ENCODE peak calls at places on chromosomes 7 and 10, in seven cellular contexts. X is dorsolateral prefrontal cortex, S is breast epithelium, R is fibroblast of lung, C is AG10803, E is lung, A is kidney epithelial cell. L is an unnamed sample.
A peak's percentile ranks its signal among the peaks of the same experiment; 100 is the strongest.

GRCh38 chr7:34034728-34035127 is 129.4 kb downstream of the BMPER start:
- DNase-seq in A (no peak), R (no peak), S (no peak), X (no peak), C (no peak), E (no peak), L (peak; percentile 81)

GRCh38 chr10:58177362-58177947 is 90.2 kb downstream of the IPMK start:
- DNase-seq in X (no peak), R (peak; percentile 64), C (peak; percentile 53), E (no peak), A (no peak), S (no peak), L (peak; percentile 40)

GRCh38 chr7:13099197-13099795 is 411.9 kb downstream of the ARL4A start:
- DNase-seq in C (no peak), S (no peak), X (no peak), R (no peak), A (peak; percentile 21), E (no peak), L (peak; percentile 91)

GRCh38 chr10:28637346-28637745 is 40.0 kb upstream of the BAMBI start:
- DNase-seq in S (no peak), R (no peak), C (no peak), X (no peak), A (no peak), E (no peak), L (no peak)

GRCh38 chr10:71905164-71905563 is 54.1 kb upstream of the PSAP start:
- DNase-seq in S (no peak), A (no peak), E (no peak), C (no peak), X (no peak), R (no peak), L (no peak)

GRCh38 chr10:11684717-11685645 is 57.2 kb upstream of the ECHDC3 start:
- DNase-seq in R (peak; percentile 80), C (peak; percentile 92), X (peak; percentile 37), A (peak; percentile 86), S (peak; percentile 90), E (peak; percentile 73), L (peak; percentile 93)

GRCh38 chr10:19488592-19489280 is 327.5 kb upstream of the PLXDC2 start:
- DNase-seq in X (no peak), A (no peak), R (peak; percentile 33), C (peak; percentile 4), E (peak; percentile 36), S (no peak), L (peak; percentile 4)

GRCh38 chr7:108382932-108383331 is 73.3 kb downstream of the NRCAM start:
- DNase-seq in S (no peak), E (no peak), A (no peak), X (no peak), R (no peak), C (no peak), L (no peak)

GRCh38 chr7:100723732-100724275 is 3.5 kb downstream of the EPO start:
- DNase-seq in R (no peak), S (no peak), E (no peak), A (no peak), C (no peak), X (no peak), L (no peak)

GRCh38 chr10:100020161-100020882 is 10.6 kb upstream of the DNMBP start:
- DNase-seq in E (no peak), C (no peak), A (no peak), S (no peak), R (no peak), X (no peak), L (no peak)

GRCh38 chr10:70324951-70325781 is 41.4 kb upstream of the NPFFR1 start:
- DNase-seq in A (no peak), S (no peak), E (no peak), X (no peak), C (no peak), R (no peak), L (peak; percentile 18)

GRCh38 chr10:103139803-103140202 is 53.3 kb downstream of the NT5C2 start:
- DNase-seq in X (no peak), S (no peak), E (no peak), A (no peak), R (no peak), C (no peak), L (peak; percentile 20)

GRCh38 chr10:103144086-103144485 is 49.0 kb downstream of the NT5C2 start:
- DNase-seq in X (no peak), A (no peak), C (no peak), S (no peak), R (no peak), E (no peak), L (no peak)

GRCh38 chr10:103145046-103145445 is 48.0 kb downstream of the NT5C2 start:
- DNase-seq in S (no peak), E (no peak), C (peak; percentile 67), X (no peak), A (no peak), R (peak; percentile 71), L (no peak)

GRCh38 chr10:103141950-103142349 is 51.1 kb downstream of the NT5C2 start:
- DNase-seq in R (no peak), S (no peak), E (no peak), A (no peak), C (no peak), X (no peak), L (no peak)

GRCh38 chr10:103140469-103140868 is 52.6 kb downstream of the NT5C2 start:
- DNase-seq in A (no peak), X (no peak), C (no peak), R (no peak), S (no peak), E (no peak), L (no peak)
- TF ChIP-seq CTCF in A (no peak), X (no peak), C (no peak), R (no peak), S (no peak), E (no peak), L (no peak)

GRCh38 chr7:155344618-155345433 is 47.1 kb downstream of the INSIG1 start:
- DNase-seq in C (peak; percentile 43), A (peak; percentile 10), R (peak; percentile 69), E (peak; percentile 79), S (peak; percentile 55), X (peak; percentile 85), L (peak; percentile 41)
- H3K4me3 ChIP-seq in C (peak overlapping the region; percentile 33), A (peak overlapping the region; percentile 7), R (peak overlapping the region; percentile 40), E (no peak overlapping the region), S (peak overlapping the region; percentile 47), X (peak overlapping the region; percentile 56), L (no peak overlapping the region)

DNA sequence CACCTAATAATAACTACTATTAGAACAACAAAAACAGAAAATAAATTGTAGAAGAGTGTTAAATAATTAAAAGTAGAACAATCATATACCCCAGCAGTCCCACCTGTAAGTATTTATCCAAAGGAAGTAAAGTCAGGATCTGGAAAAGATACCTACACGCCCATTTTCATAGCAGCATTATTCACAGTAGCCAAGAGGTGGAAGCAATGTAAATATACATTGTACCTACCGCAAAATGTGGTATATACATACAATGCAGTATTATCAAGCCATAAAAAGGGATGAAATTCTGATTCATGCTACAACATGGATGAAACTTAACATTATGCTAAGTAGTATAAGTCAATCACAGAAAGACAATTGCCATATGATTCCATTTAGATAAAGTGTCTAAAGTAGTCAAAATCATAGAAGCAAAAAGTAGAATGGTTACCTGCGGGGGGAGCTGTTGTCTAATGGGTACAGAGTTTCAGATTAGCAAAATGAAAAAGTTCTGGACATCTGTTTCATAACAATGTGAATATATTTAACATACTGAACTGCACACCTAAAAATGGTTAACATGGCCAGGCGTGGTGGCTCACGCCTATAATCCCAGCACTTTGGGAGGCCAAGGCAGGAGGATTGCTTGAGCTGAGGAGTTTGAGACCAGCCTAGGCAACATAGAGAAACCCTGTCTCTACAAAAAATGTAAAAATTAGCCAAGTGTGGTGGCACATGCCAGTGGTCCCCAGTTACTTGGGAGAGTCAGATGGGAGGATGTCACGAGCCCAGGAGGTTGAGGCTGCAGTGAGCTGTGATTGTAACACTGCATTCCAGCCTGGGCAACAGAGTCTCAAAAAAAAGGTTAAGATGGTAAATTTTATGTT is 6.0 kb upstream of the TMED4 start:
- DNase-seq in X (no peak), S (no peak), E (peak; percentile 46), C (peak; percentile 67), R (peak; percentile 77), A (no peak), L (peak; percentile 67)
- TF ChIP-seq CTCF in X (peak; percentile 52), S (no peak), E (peak; percentile 50), C (peak; percentile 74), R (peak; percentile 63), A (peak; percentile 53), L (peak; percentile 64)

GRCh38 chr7:184768-185264 is 7.6 kb upstream of the FAM20C start:
- DNase-seq in E (no peak), C (peak; percentile 66), X (no peak), S (no peak), A (no peak), R (peak; percentile 20), L (no peak)

GRCh38 chr7:188727-189500 is 3.5 kb upstream of the FAM20C start:
- DNase-seq in S (no peak), R (no peak), C (no peak), A (no peak), E (no peak), X (no peak), L (no peak)

GRCh38 chr7:188174-188573 is 4.2 kb upstream of the FAM20C start:
- DNase-seq in E (no peak), C (no peak), R (no peak), A (no peak), X (no peak), S (no peak), L (no peak)

GRCh38 chr7:187237-187927 is 5.0 kb upstream of the FAM20C start:
- DNase-seq in A (no peak), R (no peak), E (no peak), C (no peak), S (no peak), X (no peak), L (no peak)

DNA sequence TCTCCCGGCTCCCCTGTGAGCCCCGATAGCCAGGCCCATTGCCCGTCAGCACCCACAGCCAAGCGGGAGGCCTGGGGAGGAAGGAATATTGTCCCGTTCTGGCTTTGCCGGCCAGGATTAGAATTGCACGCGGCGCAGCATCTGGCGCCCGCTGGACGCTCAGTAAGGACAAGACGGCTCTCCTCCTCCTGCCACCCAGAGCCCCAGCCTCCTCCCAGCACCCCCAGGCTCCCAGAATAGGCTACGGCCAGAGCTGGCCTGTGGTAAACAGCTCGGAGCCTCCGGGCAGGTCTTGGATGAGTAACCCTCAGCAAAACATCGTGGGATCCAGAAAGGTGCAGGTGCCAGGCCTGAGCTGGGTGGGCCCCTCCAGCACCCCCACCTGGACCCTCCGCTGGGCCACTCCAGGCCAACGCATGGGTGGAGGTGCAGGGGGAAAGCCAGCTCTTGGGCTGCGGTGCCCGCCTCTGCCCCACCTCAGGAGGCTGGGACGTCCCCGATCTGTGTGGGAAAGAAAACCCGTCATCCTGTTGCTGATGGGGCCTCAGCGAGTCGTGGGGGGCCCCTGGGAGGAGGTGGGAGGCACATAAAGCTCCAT is 5.8 kb upstream of the FAM20C start:
- DNase-seq in A (no peak), C (no peak), X (no peak), S (no peak), E (no peak), R (no peak), L (no peak)
- H3K4me3 ChIP-seq in A (no peak overlapping the region), C (no peak overlapping the region), X (no peak overlapping the region), S (no peak overlapping the region), E (no peak overlapping the region), R (no peak overlapping the region), L (no peak overlapping the region)

GRCh38 chr7:155276032-155276799 is 21.5 kb upstream of the INSIG1 start:
- DNase-seq in C (no peak), X (no peak), E (no peak), A (no peak), S (no peak), R (no peak), L (no peak)
- TF ChIP-seq CTCF in C (no peak), X (no peak), E (no peak), A (no peak), S (no peak), R (no peak), L (no peak)